ENCODE peak calls at places on chromosome 2, in six cellular contexts. T, V, F, I, B and A are unnamed samples.

GRCh38 chr2:143823286-143823685 is 694.1 kb downstream of the ARHGAP15 start:
- DNase-seq in T (no peak), V (no peak), F (no peak), I (no peak), B (no peak), A (no peak)

GRCh38 chr2:45342-46130 is 769 bp downstream of the FAM110C start:
- DNase-seq in T (no peak), V (peak; percentile 53), F (no peak), I (no peak), B (no peak), A (no peak)

GRCh38 chr2:235936493-235936892 is 231.7 kb downstream of the GBX2 start:
- DNase-seq in T (peak; percentile 12), V (no peak), F (no peak), I (no peak), B (peak; percentile 7), A (peak; percentile 15)

GRCh38 chr2:33670392-33670937 is 71.4 kb upstream of the FAM98A start:
- DNase-seq in T (peak; percentile 33), V (no peak), F (no peak), I (peak; percentile 1), B (no peak), A (no peak)

GRCh38 chr2:218806346-218806978 is 24.5 kb downstream of the CYP27A1 start:
- DNase-seq in T (peak; percentile 99), V (peak; percentile 86), F (peak; percentile 97), I (peak; percentile 93), B (peak; percentile 99), A (peak; percentile 95)

GRCh38 chr2:98254504-98255059 is 91.7 kb upstream of the CNGA3 start:
- DNase-seq in T (no peak), V (no peak), F (no peak), I (no peak), B (no peak), A (no peak)

GRCh38 chr2:112884869-112885502 is 26.0 kb upstream of the IL37 start:
- DNase-seq in T (peak; percentile 49), V (no peak), F (peak; percentile 46), I (peak; percentile 29), B (peak; percentile 21), A (peak; percentile 25)

GRCh38 chr2:230416061-230416721 is at the start of gene SP100:
- DNase-seq in T (peak; percentile 89), V (peak; percentile 88), F (peak; percentile 75), I (peak; percentile 76), B (peak; percentile 91), A (peak; percentile 81)

GRCh38 chr2:33011941-33012340 is 65.2 kb downstream of the LTBP1 start:
- DNase-seq in T (peak; percentile 76), V (no peak), F (no peak), I (no peak), B (peak; percentile 59), A (no peak)

GRCh38 chr2:10294077-10294476 is 8.6 kb upstream of the HPCAL1 start:
- DNase-seq in T (no peak), V (no peak), F (no peak), I (no peak), B (no peak), A (no peak)

GRCh38 chr2:215839816-215840215 is 173.5 kb downstream of the MREG start:
- DNase-seq in T (no peak), V (no peak), F (no peak), I (no peak), B (no peak), A (no peak)

GRCh38 chr2:121266543-121267106 is 18.4 kb downstream of the TFCP2L1 start:
- DNase-seq in T (peak; percentile 11), V (no peak), F (peak; percentile 27), I (no peak), B (no peak), A (peak; percentile 6)

GRCh38 chr2:10467401-10467800 is 19.3 kb upstream of the ODC1 start:
- DNase-seq in T (peak; percentile 33), V (no peak), F (no peak), I (no peak), B (no peak), A (no peak)

GRCh38 chr2:172995323-172996244 is 80.1 kb upstream of the MAP3K20 start:
- DNase-seq in T (peak; percentile 81), V (no peak), F (peak; percentile 85), I (peak; percentile 64), B (peak; percentile 98), A (peak; percentile 87)

GRCh38 chr2:72757177-72757775 is 68.6 kb downstream of the EXOC6B start:
- DNase-seq in T (peak; percentile 26), V (no peak), F (no peak), I (peak; percentile 32), B (peak; percentile 62), A (peak; percentile 95)

GRCh38 chr2:99285521-99285920 is 15.5 kb downstream of the LYG1 start:
- DNase-seq in T (no peak), V (no peak), F (no peak), I (no peak), B (no peak), A (peak; percentile 3)

GRCh38 chr2:217802261-217802660 is 200.5 kb downstream of the TNS1 start:
- DNase-seq in T (no peak), V (no peak), F (no peak), I (no peak), B (no peak), A (no peak)